ENCODE peak calls at places on chromosomes 12 and 14, in nine cellular contexts. One of them, this sample, is unnamed.

GRCh38 chr14:91416744-91417133 is 881 bp downstream of the CCDC88C start:
- DNase-seq in spleen: peak; percentile 90
- DNase-seq in endothelial cell: peak; percentile 20
- DNase-seq in astrocyte of the spinal cord: no peak
- DNase-seq in keratinocyte: no peak
- DNase-seq in activated CD8-positive, alpha-beta T cell treated with anti-CD3 and anti-CD28 coated beads for 36 hours: peak; percentile 50
- DNase-seq in left lung: no peak
- DNase-seq in AG10803: no peak
- DNase-seq in GM20000: no peak
- DNase-seq in this sample: no peak

GRCh38 chr14:104891664-104892500 is 26.8 kb downstream of the CEP170B start:
- DNase-seq in endothelial cell: peak; percentile 3
- DNase-seq in activated CD8-positive, alpha-beta T cell treated with anti-CD3 and anti-CD28 coated beads for 36 hours: no peak
- DNase-seq in spleen: peak; percentile 58
- DNase-seq in GM20000: no peak
- DNase-seq in AG10803: no peak
- DNase-seq in keratinocyte: no peak
- DNase-seq in left lung: peak; percentile 75
- DNase-seq in astrocyte of the spinal cord: no peak
- DNase-seq in this sample: no peak

GRCh38 chr12:113297214-113297587 is 37.7 kb downstream of the SLC8B1 start:
- DNase-seq in activated CD8-positive, alpha-beta T cell treated with anti-CD3 and anti-CD28 coated beads for 36 hours: no peak
- DNase-seq in astrocyte of the spinal cord: no peak
- DNase-seq in AG10803: no peak
- DNase-seq in keratinocyte: no peak
- DNase-seq in spleen: no peak
- DNase-seq in endothelial cell: no peak
- DNase-seq in GM20000: no peak
- DNase-seq in left lung: peak; percentile 74
- DNase-seq in this sample: no peak

GRCh38 chr14:39339003-39339402 is 93.2 kb downstream of the FBXO33 start:
- DNase-seq in left lung: no peak
- DNase-seq in AG10803: no peak
- DNase-seq in astrocyte of the spinal cord: peak; percentile 60
- DNase-seq in spleen: no peak
- DNase-seq in endothelial cell: no peak
- DNase-seq in activated CD8-positive, alpha-beta T cell treated with anti-CD3 and anti-CD28 coated beads for 36 hours: no peak
- DNase-seq in keratinocyte: no peak
- DNase-seq in GM20000: no peak
- DNase-seq in this sample: no peak

GRCh38 chr14:36504805-36505192 is 15.2 kb downstream of the NKX2-1 start:
- DNase-seq in GM20000: peak; percentile 23
- DNase-seq in AG10803: no peak
- DNase-seq in spleen: no peak
- DNase-seq in endothelial cell: no peak
- DNase-seq in keratinocyte: no peak
- DNase-seq in astrocyte of the spinal cord: no peak
- DNase-seq in activated CD8-positive, alpha-beta T cell treated with anti-CD3 and anti-CD28 coated beads for 36 hours: no peak
- DNase-seq in left lung: no peak
- DNase-seq in this sample: peak; percentile 16

GRCh38 chr14:104942586-104942985 is 17.9 kb downstream of the PLD4 start:
- DNase-seq in activated CD8-positive, alpha-beta T cell treated with anti-CD3 and anti-CD28 coated beads for 36 hours: no peak
- DNase-seq in AG10803: no peak
- DNase-seq in left lung: peak; percentile 68
- DNase-seq in spleen: no peak
- DNase-seq in astrocyte of the spinal cord: no peak
- DNase-seq in endothelial cell: no peak
- DNase-seq in keratinocyte: no peak
- DNase-seq in GM20000: no peak
- DNase-seq in this sample: no peak

GRCh38 chr14:101235042-101235871 is 326.0 kb upstream of the DIO3 start:
- DNase-seq in keratinocyte: no peak
- DNase-seq in astrocyte of the spinal cord: peak; percentile 31
- DNase-seq in GM20000: peak; percentile 75
- DNase-seq in AG10803: peak; percentile 17
- DNase-seq in endothelial cell: peak; percentile 88
- DNase-seq in left lung: peak; percentile 88
- DNase-seq in activated CD8-positive, alpha-beta T cell treated with anti-CD3 and anti-CD28 coated beads for 36 hours: peak; percentile 64
- DNase-seq in spleen: no peak
- DNase-seq in this sample: peak; percentile 71

GRCh38 chr14:37198273-37198598 is 499 bp downstream of the MIPOL1 start:
- DNase-seq in AG10803: no peak
- DNase-seq in endothelial cell: no peak
- DNase-seq in activated CD8-positive, alpha-beta T cell treated with anti-CD3 and anti-CD28 coated beads for 36 hours: no peak
- DNase-seq in spleen: no peak
- DNase-seq in GM20000: no peak
- DNase-seq in keratinocyte: no peak
- DNase-seq in astrocyte of the spinal cord: no peak
- DNase-seq in left lung: no peak
- DNase-seq in this sample: no peak

GRCh38 chr14:97446087-97446486 is 648.9 kb downstream of the VRK1 start:
- DNase-seq in keratinocyte: no peak
- DNase-seq in endothelial cell: no peak
- DNase-seq in AG10803: no peak
- DNase-seq in spleen: no peak
- DNase-seq in GM20000: no peak
- DNase-seq in astrocyte of the spinal cord: no peak
- DNase-seq in activated CD8-positive, alpha-beta T cell treated with anti-CD3 and anti-CD28 coated beads for 36 hours: peak; percentile 56
- DNase-seq in left lung: no peak
- DNase-seq in this sample: no peak

GRCh38 chr14:24181251-24182077 is 7.2 kb downstream of the IPO4 start:
- DNase-seq in spleen: peak; percentile 70
- DNase-seq in AG10803: no peak
- DNase-seq in keratinocyte: no peak
- DNase-seq in GM20000: no peak
- DNase-seq in endothelial cell: no peak
- DNase-seq in activated CD8-positive, alpha-beta T cell treated with anti-CD3 and anti-CD28 coated beads for 36 hours: no peak
- DNase-seq in astrocyte of the spinal cord: no peak
- DNase-seq in left lung: peak; percentile 63
- DNase-seq in this sample: no peak

GRCh38 chr12:123995023-123995422 is 22.0 kb downstream of the ZNF664 start:
- DNase-seq in GM20000: peak; percentile 14
- DNase-seq in activated CD8-positive, alpha-beta T cell treated with anti-CD3 and anti-CD28 coated beads for 36 hours: peak; percentile 32
- DNase-seq in left lung: no peak
- DNase-seq in endothelial cell: no peak
- DNase-seq in AG10803: peak; percentile 62
- DNase-seq in astrocyte of the spinal cord: peak; percentile 73
- DNase-seq in spleen: no peak
- DNase-seq in keratinocyte: peak; percentile 52
- DNase-seq in this sample: no peak

GRCh38 chr14:50739186-50739585 is 71.1 kb upstream of the SAV1 start:
- DNase-seq in endothelial cell: no peak
- DNase-seq in keratinocyte: no peak
- DNase-seq in astrocyte of the spinal cord: no peak
- DNase-seq in activated CD8-positive, alpha-beta T cell treated with anti-CD3 and anti-CD28 coated beads for 36 hours: no peak
- DNase-seq in spleen: no peak
- DNase-seq in GM20000: no peak
- DNase-seq in AG10803: no peak
- DNase-seq in left lung: no peak
- DNase-seq in this sample: no peak

GRCh38 chr14:50736932-50737419 is 68.9 kb upstream of the SAV1 start:
- DNase-seq in astrocyte of the spinal cord: no peak
- DNase-seq in spleen: no peak
- DNase-seq in GM20000: peak; percentile 72
- DNase-seq in activated CD8-positive, alpha-beta T cell treated with anti-CD3 and anti-CD28 coated beads for 36 hours: peak; percentile 80
- DNase-seq in left lung: no peak
- DNase-seq in AG10803: no peak
- DNase-seq in endothelial cell: no peak
- DNase-seq in keratinocyte: no peak
- DNase-seq in this sample: peak; percentile 73

GRCh38 chr14:50733479-50733878 is 65.4 kb upstream of the SAV1 start:
- DNase-seq in spleen: no peak
- DNase-seq in left lung: no peak
- DNase-seq in endothelial cell: no peak
- DNase-seq in keratinocyte: no peak
- DNase-seq in activated CD8-positive, alpha-beta T cell treated with anti-CD3 and anti-CD28 coated beads for 36 hours: no peak
- DNase-seq in AG10803: no peak
- DNase-seq in GM20000: no peak
- DNase-seq in astrocyte of the spinal cord: no peak
- DNase-seq in this sample: no peak

GRCh38 chr14:50740858-50741257 is 72.8 kb upstream of the SAV1 start:
- DNase-seq in keratinocyte: no peak
- DNase-seq in AG10803: peak; percentile 21
- DNase-seq in left lung: no peak
- DNase-seq in astrocyte of the spinal cord: peak; percentile 16
- DNase-seq in activated CD8-positive, alpha-beta T cell treated with anti-CD3 and anti-CD28 coated beads for 36 hours: no peak
- DNase-seq in GM20000: no peak
- DNase-seq in endothelial cell: no peak
- DNase-seq in spleen: no peak
- DNase-seq in this sample: no peak

DNA sequence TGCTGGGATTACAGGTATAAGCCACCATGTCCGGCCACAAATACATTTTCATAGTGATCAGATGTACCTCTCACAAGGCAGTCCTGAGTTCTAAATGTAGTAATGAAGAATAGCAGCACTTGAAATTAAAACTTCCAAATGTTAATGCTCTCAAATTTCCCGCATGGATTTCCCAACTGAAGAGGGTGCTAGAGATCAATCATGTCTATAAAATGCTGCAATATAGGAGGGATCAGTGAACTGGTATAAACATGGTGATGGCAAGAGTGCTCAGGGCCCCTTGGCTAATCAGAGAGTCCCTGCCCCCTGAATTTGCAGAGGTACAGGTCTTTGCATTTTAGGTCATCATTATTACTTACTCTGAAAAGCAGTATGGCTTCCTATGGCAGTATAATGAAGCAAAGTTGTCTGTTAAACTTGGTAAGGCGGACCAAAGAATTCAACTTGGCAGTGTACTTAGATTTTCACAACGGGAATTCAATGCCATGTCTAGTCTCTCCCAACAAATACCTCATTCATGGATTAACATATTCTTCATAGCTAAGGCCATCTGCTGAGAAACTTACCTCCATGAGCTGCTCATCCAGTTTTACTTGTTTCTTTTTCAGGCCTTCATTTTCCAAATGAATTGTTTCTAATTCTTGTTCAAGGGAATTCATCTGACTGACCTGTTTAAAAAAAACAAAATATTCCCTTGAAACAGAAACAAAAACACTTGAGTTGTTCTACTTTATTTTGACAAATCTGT is 67.0 kb upstream of the SAV1 start:
- DNase-seq in endothelial cell: no peak
- DNase-seq in astrocyte of the spinal cord: no peak
- DNase-seq in AG10803: no peak
- DNase-seq in keratinocyte: no peak
- DNase-seq in GM20000: no peak
- DNase-seq in spleen: no peak
- DNase-seq in activated CD8-positive, alpha-beta T cell treated with anti-CD3 and anti-CD28 coated beads for 36 hours: no peak
- DNase-seq in left lung: no peak
- DNase-seq in this sample: no peak
- TF ChIP-seq CTCF in endothelial cell: no peak
- TF ChIP-seq CTCF in astrocyte of the spinal cord: no peak
- TF ChIP-seq CTCF in AG10803: no peak
- TF ChIP-seq CTCF in keratinocyte: no peak
- TF ChIP-seq CTCF in GM20000: no peak
- TF ChIP-seq CTCF in spleen: no peak
- TF ChIP-seq CTCF in activated CD8-positive, alpha-beta T cell treated with anti-CD3 and anti-CD28 coated beads for 36 hours: no peak
- TF ChIP-seq CTCF in left lung: no peak
- TF ChIP-seq CTCF in this sample: no peak

DNA sequence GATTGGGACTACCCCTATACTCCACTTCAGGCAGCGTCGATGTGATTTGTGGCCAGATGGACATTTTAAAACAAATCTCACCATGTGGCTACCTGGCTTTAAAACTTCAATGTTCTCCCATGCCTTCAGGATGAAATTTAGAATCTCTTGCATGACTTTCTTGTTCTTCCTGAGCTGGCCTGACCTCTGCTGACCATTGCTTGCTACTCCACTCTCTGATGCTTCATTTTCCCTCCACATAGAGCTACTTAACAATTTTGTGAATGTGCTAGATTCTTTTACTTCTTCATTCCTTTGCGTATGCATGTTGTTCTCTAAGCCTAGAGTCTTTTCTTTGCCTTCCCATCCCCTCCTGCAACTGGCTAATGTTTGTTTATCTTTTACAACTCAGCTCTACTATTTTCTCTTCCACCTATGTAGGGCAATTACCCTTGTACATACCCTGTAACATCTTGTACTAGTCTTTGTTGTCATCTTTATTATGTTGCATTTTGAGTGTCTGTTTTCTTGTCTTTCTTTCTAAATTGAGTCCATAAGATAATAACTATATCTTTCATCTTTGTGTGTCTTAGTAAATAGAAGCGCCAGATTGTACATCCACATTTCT is 41.2 kb downstream of the YLPM1 start:
- DNase-seq in AG10803: peak; percentile 74
- DNase-seq in activated CD8-positive, alpha-beta T cell treated with anti-CD3 and anti-CD28 coated beads for 36 hours: peak; percentile 45
- DNase-seq in GM20000: peak; percentile 23
- DNase-seq in spleen: no peak
- DNase-seq in keratinocyte: no peak
- DNase-seq in left lung: no peak
- DNase-seq in astrocyte of the spinal cord: peak; percentile 67
- DNase-seq in endothelial cell: peak; percentile 48
- DNase-seq in this sample: peak; percentile 37
- TF ChIP-seq CTCF in AG10803: peak; percentile 91
- TF ChIP-seq CTCF in activated CD8-positive, alpha-beta T cell treated with anti-CD3 and anti-CD28 coated beads for 36 hours: peak; percentile 53
- TF ChIP-seq CTCF in GM20000: peak; percentile 14
- TF ChIP-seq CTCF in spleen: no peak
- TF ChIP-seq CTCF in keratinocyte: peak; percentile 66
- TF ChIP-seq CTCF in left lung: peak; percentile 30
- TF ChIP-seq CTCF in astrocyte of the spinal cord: peak; percentile 76
- TF ChIP-seq CTCF in endothelial cell: peak; percentile 65
- TF ChIP-seq CTCF in this sample: peak; percentile 52

GRCh38 chr14:76546426-76547221 is 170.7 kb downstream of the ESRRB start:
- DNase-seq in AG10803: no peak
- DNase-seq in keratinocyte: peak; percentile 73
- DNase-seq in activated CD8-positive, alpha-beta T cell treated with anti-CD3 and anti-CD28 coated beads for 36 hours: peak; percentile 34
- DNase-seq in spleen: no peak
- DNase-seq in left lung: no peak
- DNase-seq in GM20000: peak; percentile 53
- DNase-seq in endothelial cell: peak; percentile 75
- DNase-seq in astrocyte of the spinal cord: no peak
- DNase-seq in this sample: peak; percentile 54
- TF ChIP-seq CTCF in AG10803: peak; percentile 47
- TF ChIP-seq CTCF in keratinocyte: peak; percentile 94
- TF ChIP-seq CTCF in activated CD8-positive, alpha-beta T cell treated with anti-CD3 and anti-CD28 coated beads for 36 hours: peak; percentile 63
- TF ChIP-seq CTCF in spleen: no peak
- TF ChIP-seq CTCF in left lung: no peak
- TF ChIP-seq CTCF in GM20000: peak; percentile 25
- TF ChIP-seq CTCF in endothelial cell: peak; percentile 99
- TF ChIP-seq CTCF in astrocyte of the spinal cord: peak; percentile 40
- TF ChIP-seq CTCF in this sample: peak; percentile 53

DNA sequence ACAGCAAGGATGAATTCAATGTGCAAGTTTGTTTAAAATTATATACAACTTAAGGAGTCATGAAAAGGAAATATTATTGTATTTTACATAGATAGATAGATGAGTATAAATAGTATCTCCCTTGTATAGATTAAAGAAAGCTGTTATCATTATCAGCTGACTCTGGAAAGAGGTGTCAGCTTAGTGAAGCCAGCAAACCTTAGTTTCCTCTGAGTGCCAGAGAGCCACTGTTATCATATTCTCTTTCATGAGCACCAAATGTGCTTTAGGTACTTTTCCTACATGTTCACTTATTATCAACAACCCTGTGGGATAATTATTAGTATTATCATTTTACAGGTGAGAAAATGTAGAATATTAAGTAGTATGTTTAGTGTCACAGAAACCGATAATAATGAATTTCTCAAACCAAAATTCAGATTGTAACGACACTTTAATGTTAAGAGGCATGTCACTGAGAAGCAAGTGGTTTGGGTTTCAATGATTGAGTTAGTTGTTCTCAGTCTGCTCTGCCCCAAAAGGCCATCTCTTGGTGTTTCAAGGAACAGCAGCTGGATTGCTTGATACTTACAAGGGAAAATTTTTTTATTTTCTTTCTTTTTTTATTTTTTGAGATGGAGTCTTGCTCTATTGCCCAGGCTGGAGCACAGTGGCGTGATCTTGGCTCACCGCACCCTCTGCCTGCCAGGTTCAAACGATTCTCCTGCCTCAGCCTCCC is 53.7 kb downstream of the PLEKHA5 start:
- DNase-seq in AG10803: peak; percentile 40
- DNase-seq in astrocyte of the spinal cord: peak; percentile 33
- DNase-seq in GM20000: no peak
- DNase-seq in left lung: peak; percentile 18
- DNase-seq in spleen: no peak
- DNase-seq in activated CD8-positive, alpha-beta T cell treated with anti-CD3 and anti-CD28 coated beads for 36 hours: no peak
- DNase-seq in endothelial cell: no peak
- DNase-seq in keratinocyte: no peak
- DNase-seq in this sample: no peak
- TF ChIP-seq CTCF in AG10803: peak; percentile 45
- TF ChIP-seq CTCF in astrocyte of the spinal cord: peak; percentile 52
- TF ChIP-seq CTCF in GM20000: no peak
- TF ChIP-seq CTCF in left lung: peak; percentile 9
- TF ChIP-seq CTCF in spleen: no peak
- TF ChIP-seq CTCF in activated CD8-positive, alpha-beta T cell treated with anti-CD3 and anti-CD28 coated beads for 36 hours: no peak
- TF ChIP-seq CTCF in endothelial cell: no peak
- TF ChIP-seq CTCF in keratinocyte: no peak
- TF ChIP-seq CTCF in this sample: no peak